ENCODE peak calls at places on chromosomes 12 and 14, in nine cellular contexts. N, R, J, F, K, E, T, A and W are unnamed samples.

GRCh38 chr12:26863515-26863914 is 30.5 kb upstream of the ITPR2 start:
- DNase-seq in J (no peak), N (no peak), F (no peak), A (no peak), R (no peak), T (no peak), K (no peak), E (no peak), W (no peak)

GRCh38 chr12:116397148-116397547 is 119.7 kb upstream of the MED13L start:
- DNase-seq in E (no peak), T (no peak), F (no peak), N (no peak), A (no peak), K (no peak), J (no peak), R (no peak), W (no peak)

GRCh38 chr12:47820631-47821345 is 1.1 kb upstream of the HDAC7 start:
- DNase-seq in R (peak), T (no peak), E (peak), F (no peak), N (no peak), A (peak), J (peak), K (no peak), W (no peak)

GRCh38 chr14:21095430-21096205 is 2.8 kb downstream of the ZNF219 start:
- DNase-seq in A (no peak), R (no peak), J (no peak), K (no peak), E (no peak), T (no peak), F (no peak), N (no peak), W (no peak)

GRCh38 chr14:55874785-55875184 is 243.4 kb upstream of the PELI2 start:
- DNase-seq in K (no peak), E (no peak), R (no peak), A (no peak), J (no peak), F (no peak), T (no peak), N (no peak), W (no peak)

GRCh38 chr12:93622485-93622884 is 50.0 kb downstream of the SOCS2 start:
- DNase-seq in A (no peak), J (no peak), E (no peak), K (no peak), T (no peak), N (no peak), F (no peak), R (no peak), W (no peak)

GRCh38 chr14:100858838-100859220 is 32.9 kb downstream of the MEG3 start:
- DNase-seq in E (no peak), F (no peak), R (peak), N (no peak), A (no peak), T (no peak), J (no peak), K (no peak), W (no peak)

GRCh38 chr14:70776197-70776596 is 33.1 kb downstream of the MAP3K9 start:
- DNase-seq in T (no peak), F (no peak), K (no peak), E (no peak), N (no peak), J (no peak), R (no peak), A (no peak), W (no peak)

GRCh38 chr14:100038065-100038464 is 27.2 kb upstream of the EVL start:
- DNase-seq in R (no peak), K (no peak), T (no peak), A (no peak), J (no peak), N (no peak), E (no peak), F (no peak), W (no peak)

GRCh38 chr12:105329926-105330282 is 587 bp upstream of the C12orf75 start:
- DNase-seq in E (no peak), R (no peak), T (no peak), N (no peak), K (no peak), F (no peak), A (no peak), J (no peak), W (no peak)

GRCh38 chr12:132169376-132169775 is 25.1 kb downstream of the NOC4L start:
- DNase-seq in J (no peak), A (no peak), R (no peak), K (no peak), T (no peak), N (no peak), F (no peak), E (no peak), W (no peak)

GRCh38 chr12:12812163-12812562 is 983 bp upstream of the DDX47 start:
- DNase-seq in J (no peak), R (no peak), K (no peak), E (no peak), N (no peak), F (no peak), A (no peak), T (no peak), W (no peak)

GRCh38 chr12:78403681-78404080 is 460.9 kb upstream of the SYT1 start:
- DNase-seq in E (no peak), T (no peak), F (no peak), K (no peak), N (no peak), J (no peak), A (no peak), R (no peak), W (no peak)

GRCh38 chr12:23221066-23221465 is 596.1 kb downstream of the ETNK1 start:
- DNase-seq in A (peak), K (no peak), R (no peak), J (no peak), T (no peak), N (no peak), F (no peak), E (no peak), W (no peak)

GRCh38 chr14:21436567-21437062 is 19.3 kb downstream of the CHD8 start:
- DNase-seq in A (no peak), T (no peak), J (no peak), N (no peak), R (no peak), E (no peak), K (no peak), F (peak), W (no peak)

GRCh38 chr14:101934751-101935150 is 29.6 kb upstream of the DYNC1H1 start:
- DNase-seq in R (no peak), E (no peak), K (no peak), A (no peak), N (no peak), F (no peak), T (no peak), J (no peak), W (no peak)

GRCh38 chr14:70919774-70920173 is 12.5 kb downstream of the PCNX1 start:
- DNase-seq in A (no peak), E (peak), J (no peak), T (peak), N (no peak), K (no peak), R (no peak), F (no peak), W (no peak)